ENCODE peak calls at places on chromosomes 3 and 15, in five cellular contexts. O is H1, X is hepatocyte, N is HepG2, U is PC-3. K is an unnamed sample.

GRCh38 chr3:168051579-168052183 is 44.0 kb downstream of the GOLIM4 start:
- DNase-seq in O (no peak), X (no peak), N (no peak), U (no peak), K (no peak)

GRCh38 chr3:183745300-183746098 is 47.9 kb downstream of the YEATS2 start:
- DNase-seq in O (no peak), X (no peak), N (peak; percentile 55), U (peak; percentile 18), K (peak; percentile 82)

GRCh38 chr3:44058022-44058867 is 183.4 kb upstream of the TOPAZ1 start:
- DNase-seq in O (no peak), X (peak; percentile 58), N (no peak), U (peak; percentile 67), K (peak; percentile 8)

GRCh38 chr3:128426128-128426921 is 40.4 kb downstream of the DNAJB8 start:
- DNase-seq in O (peak; percentile 90), X (peak; percentile 79), N (peak; percentile 35), U (peak; percentile 56), K (peak; percentile 78)

GRCh38 chr3:71258116-71258515 is 325.4 kb downstream of the FOXP1 start:
- DNase-seq in O (no peak), X (peak; percentile 53), N (peak; percentile 70), U (peak; percentile 86), K (peak; percentile 30)

GRCh38 chr3:58084788-58085543 is 76.7 kb downstream of the FLNB start:
- DNase-seq in O (no peak), X (no peak), N (peak; percentile 70), U (no peak), K (no peak)

GRCh38 chr15:35505152-35505551 is 40.8 kb downstream of the DPH6 start:
- DNase-seq in O (no peak), X (no peak), N (no peak), U (no peak), K (no peak)

GRCh38 chr3:22704571-22705354 is 498.4 kb upstream of the UBE2E2 start:
- DNase-seq in O (no peak), X (no peak), N (no peak), U (no peak), K (peak; percentile 51)

GRCh38 chr3:127065561-127066270 is 82.8 kb downstream of the PLXNA1 start:
- DNase-seq in O (no peak), X (no peak), N (no peak), U (no peak), K (no peak)

GRCh38 chr15:60634815-60635214 is 155.9 kb upstream of the ICE2 start:
- DNase-seq in O (no peak), X (no peak), N (no peak), U (no peak), K (no peak)

GRCh38 chr3:14549256-14549931 is 9.3 kb upstream of the GRIP2 start:
- DNase-seq in O (no peak), X (no peak), N (peak; percentile 18), U (peak; percentile 45), K (peak; percentile 60)

GRCh38 chr3:167861649-167862048 is 126.1 kb downstream of the SERPINI1 start:
- DNase-seq in O (no peak), X (no peak), N (no peak), U (peak; percentile 76), K (no peak)

GRCh38 chr15:51647128-51647562 is 24.6 kb upstream of the DMXL2 start:
- DNase-seq in O (no peak), X (no peak), N (no peak), U (peak; percentile 79), K (no peak)

GRCh38 chr3:98573231-98573728 is 20.1 kb downstream of the CPOX start:
- DNase-seq in O (no peak), X (peak; percentile 29), N (no peak), U (peak; percentile 76), K (peak; percentile 58)

GRCh38 chr15:82572311-82572710 is 32.1 kb upstream of the RPS17 start:
- DNase-seq in O (no peak), X (no peak), N (no peak), U (no peak), K (no peak)

GRCh38 chr3:183868804-183869203 is 15.9 kb downstream of the PARL start:
- DNase-seq in O (no peak), X (no peak), N (no peak), U (no peak), K (no peak)

GRCh38 chr15:32833323-32833944 is 115.6 kb downstream of the GREM1 start:
- DNase-seq in O (no peak), X (no peak), N (no peak), U (peak; percentile 65), K (no peak)

GRCh38 chr15:70508561-70509281 is 254.6 kb downstream of the UACA start:
- DNase-seq in O (no peak), X (peak; percentile 79), N (peak; percentile 7), U (peak; percentile 96), K (peak; percentile 30)

GRCh38 chr3:69411331-69411730 is 25.4 kb upstream of the FRMD4B start:
- DNase-seq in O (no peak), X (no peak), N (no peak), U (peak; percentile 39), K (no peak)

GRCh38 chr3:49722896-49723295 is 855 bp downstream of the GMPPB start:
- DNase-seq in O (peak; percentile 41), X (no peak), N (no peak), U (no peak), K (no peak)

GRCh38 chr3:49721165-49721860 is 1.8 kb upstream of the AMIGO3 start:
- DNase-seq in O (no peak), X (no peak), N (no peak), U (no peak), K (no peak)

GRCh38 chr3:49720383-49721164 is 1.1 kb upstream of the AMIGO3 start:
- DNase-seq in O (no peak), X (no peak), N (no peak), U (no peak), K (no peak)

GRCh38 chr3:49723301-49723630 is 485 bp downstream of the GMPPB start:
- DNase-seq in O (no peak), X (peak; percentile 83), N (peak; percentile 40), U (peak; percentile 53), K (peak; percentile 69)

DNA sequence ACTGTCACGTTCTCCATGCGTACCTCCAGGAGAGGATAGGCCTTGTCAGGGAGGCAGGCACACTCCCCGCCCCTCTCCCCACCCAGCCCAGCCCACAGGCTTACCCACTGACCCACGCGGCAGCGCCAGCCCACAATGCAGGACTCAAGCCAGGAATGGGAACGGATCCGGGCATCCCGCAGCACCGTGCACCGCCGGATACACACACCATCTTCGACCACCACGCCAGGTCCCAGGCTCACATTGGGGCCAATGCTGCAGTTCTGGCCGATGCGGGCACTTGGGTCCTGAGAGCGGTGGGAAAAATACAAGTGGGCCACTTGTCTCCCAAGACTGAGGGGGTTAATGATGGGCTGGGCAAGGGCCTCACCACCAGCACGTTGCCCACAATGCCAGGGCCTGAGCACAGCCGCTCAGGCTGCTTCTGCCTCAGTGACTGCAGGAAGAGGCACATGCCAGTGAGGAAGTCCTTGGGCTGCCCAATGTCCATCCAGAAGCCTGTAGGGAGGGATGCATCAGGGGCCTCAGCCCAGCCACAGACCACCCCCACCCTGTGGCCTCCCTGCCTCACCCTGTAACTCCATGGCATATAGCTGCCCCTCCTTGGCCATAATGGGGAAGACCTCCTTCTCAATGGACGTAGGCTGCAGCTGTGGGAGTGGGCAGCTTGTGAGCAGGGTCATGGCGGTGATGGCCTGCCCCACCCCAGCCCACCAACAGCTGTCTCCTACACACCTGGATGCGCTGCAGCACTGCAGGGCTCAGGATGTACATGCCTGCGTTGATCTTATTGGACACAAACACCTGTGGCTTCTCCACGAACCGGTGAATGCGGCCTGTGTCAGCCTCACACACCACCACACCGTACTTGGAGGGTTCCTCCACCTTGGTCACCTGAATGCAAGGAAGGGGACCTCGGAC is 1.6 kb downstream of the GMPPB start:
- DNase-seq in O (no peak), X (no peak), N (no peak), U (no peak), K (no peak)
- H2AFZ ChIP-seq in O (no peak overlapping the region), X (no peak overlapping the region), N (no peak overlapping the region), U (no peak overlapping the region), K (no peak overlapping the region)

GRCh38 chr3:154120903-154121235 is 321 bp upstream of the ARHGEF26 start:
- DNase-seq in O (no peak), X (no peak), N (no peak), U (no peak), K (no peak)

GRCh38 chr3:154122096-154122911 is 1.1 kb downstream of the ARHGEF26 start:
- DNase-seq in O (peak; percentile 77), X (peak; percentile 25), N (no peak), U (no peak), K (peak; percentile 66)

GRCh38 chr3:154125378-154126030 is 4.3 kb downstream of the ARHGEF26 start:
- DNase-seq in O (no peak), X (no peak), N (peak; percentile 74), U (peak; percentile 45), K (no peak)

GRCh38 chr3:154122912-154123559 is 1.8 kb downstream of the ARHGEF26 start:
- DNase-seq in O (no peak), X (peak; percentile 43), N (peak; percentile 1), U (peak; percentile 41), K (peak; percentile 19)

DNA sequence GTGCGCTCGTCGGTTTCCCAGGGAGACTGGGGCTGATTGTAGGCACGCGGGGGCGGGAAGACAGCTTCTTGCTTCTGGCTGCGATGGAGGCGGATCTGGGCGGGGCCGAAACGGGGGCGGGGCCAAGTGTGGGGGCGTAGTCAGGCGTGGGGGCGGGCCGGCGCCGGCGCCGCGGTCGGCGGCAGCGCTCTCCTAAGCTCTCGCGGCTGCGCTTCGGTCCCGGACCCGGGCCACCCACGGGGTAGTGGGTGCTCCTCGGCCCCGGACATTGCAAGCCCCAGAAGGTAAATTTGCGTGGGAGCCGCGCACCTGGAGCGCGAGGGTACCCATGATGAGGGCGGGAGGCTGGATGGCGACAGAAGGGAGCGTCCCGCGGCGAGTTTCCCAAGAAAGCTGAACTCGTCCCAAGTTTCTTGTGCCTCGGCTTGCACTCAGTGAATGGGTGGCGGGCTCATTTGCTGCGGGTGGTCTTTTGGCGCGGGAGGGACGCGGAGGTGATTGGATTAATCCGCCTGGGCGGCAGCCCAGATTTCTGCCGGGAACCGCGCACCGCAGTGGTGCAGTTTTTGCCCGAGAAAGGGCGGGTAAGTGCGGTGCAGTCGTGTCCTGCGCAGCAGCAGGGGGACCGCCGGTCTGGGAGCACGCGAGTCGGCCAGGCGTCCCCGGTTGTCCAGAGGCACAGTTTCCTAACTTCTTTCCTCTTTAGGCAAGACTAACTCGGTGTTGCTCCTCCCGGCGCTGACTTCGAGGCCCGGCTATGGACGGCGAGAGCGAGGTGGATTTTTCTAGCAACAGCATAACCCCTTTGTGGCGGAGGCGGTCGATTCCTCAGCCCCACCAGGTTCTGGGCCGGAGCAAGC is at the start of gene ARHGEF26:
- DNase-seq in O (peak; percentile 98), X (peak; percentile 94), N (peak; percentile 44), U (peak; percentile 75), K (peak; percentile 94)
- TF ChIP-seq EZH2 in O (no peak), X (no peak), N (no peak), U (no peak), K (peak; percentile 41)

DNA sequence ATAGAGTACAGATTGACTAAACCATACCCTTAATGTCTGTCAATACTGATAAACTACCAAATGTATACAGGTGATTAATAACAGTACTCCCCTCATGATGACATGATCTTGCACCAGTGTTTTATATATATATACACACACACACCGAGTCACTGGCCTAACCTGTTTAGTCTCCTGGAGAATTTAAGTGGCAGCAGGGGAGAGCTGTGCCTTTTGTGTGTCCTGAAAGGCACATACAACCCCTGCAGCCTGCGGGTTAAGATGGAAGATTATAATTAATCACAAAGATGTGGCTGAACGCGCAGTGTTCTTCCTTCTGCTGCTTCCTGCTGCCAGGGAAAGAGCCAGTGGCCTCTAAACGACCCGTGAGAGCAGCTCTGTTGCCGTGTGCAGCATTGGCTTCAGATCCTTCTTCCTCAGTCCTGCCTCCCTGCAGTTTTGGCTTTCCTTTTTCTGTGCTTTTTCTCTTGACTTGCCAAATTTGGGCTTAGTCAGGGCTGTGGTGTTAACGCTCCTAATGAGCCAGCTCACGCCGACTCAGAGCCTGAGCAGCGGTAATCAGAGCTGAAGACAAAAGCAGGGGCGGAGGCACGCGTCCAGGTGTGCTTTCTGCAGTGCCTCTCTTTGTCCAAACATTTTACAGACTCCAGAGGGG is 42.5 kb upstream of the UBE3A start:
- DNase-seq in O (peak; percentile 63), X (no peak), N (no peak), U (peak; percentile 12), K (peak; percentile 74)
- H2AFZ ChIP-seq in O (peak overlapping the region; percentile 94), X (peak overlapping the region; percentile 40), N (no peak overlapping the region), U (peak overlapping the region; percentile 88), K (peak overlapping the region; percentile 92)

GRCh38 chr3:123025642-123026521 is 1.7 kb downstream of the SEMA5B start:
- DNase-seq in O (peak; percentile 85), X (peak; percentile 53), N (no peak), U (no peak), K (peak; percentile 87)
- TF ChIP-seq EZH2 in O (no peak), X (peak; percentile 40), N (no peak), U (no peak), K (no peak)